ENCODE peak calls at places on chromosomes 1 and 21, in four cellular contexts. One of them, this sample, is unnamed.

GRCh38 chr1:6392081-6392879 is 1.3 kb downstream of the ACOT7 start:
- DNase-seq in SJSA1: peak; percentile 14
- DNase-seq in hepatocyte: no peak
- DNase-seq in pancreas: peak; percentile 42
- DNase-seq in this sample: peak; percentile 29

GRCh38 chr1:147669475-147670318 is 627 bp downstream of the ACP6 start:
- DNase-seq in SJSA1: no peak
- DNase-seq in hepatocyte: peak; percentile 65
- DNase-seq in pancreas: peak; percentile 64
- DNase-seq in this sample: peak; percentile 76

GRCh38 chr1:205563927-205564441 is 59.5 kb downstream of the CDK18 start:
- DNase-seq in SJSA1: no peak
- DNase-seq in hepatocyte: no peak
- DNase-seq in pancreas: no peak
- DNase-seq in this sample: no peak

GRCh38 chr1:162710349-162710748 is 78.1 kb downstream of the DDR2 start:
- DNase-seq in SJSA1: no peak
- DNase-seq in hepatocyte: no peak
- DNase-seq in pancreas: no peak
- DNase-seq in this sample: no peak

GRCh38 chr1:67564193-67564592 is 120.8 kb upstream of the GADD45A start:
- DNase-seq in SJSA1: peak; percentile 19
- DNase-seq in hepatocyte: no peak
- DNase-seq in pancreas: no peak
- DNase-seq in this sample: no peak

GRCh38 chr1:12143631-12144155 is 23.1 kb upstream of the TNFRSF1B start:
- DNase-seq in SJSA1: peak; percentile 77
- DNase-seq in hepatocyte: peak; percentile 86
- DNase-seq in pancreas: no peak
- DNase-seq in this sample: no peak

GRCh38 chr21:26385721-26386120 is 187.4 kb downstream of the CYYR1 start:
- DNase-seq in SJSA1: no peak
- DNase-seq in hepatocyte: no peak
- DNase-seq in pancreas: no peak
- DNase-seq in this sample: no peak

GRCh38 chr1:116503535-116504307 is 67.1 kb downstream of the CD58 start:
- DNase-seq in SJSA1: no peak
- DNase-seq in hepatocyte: peak; percentile 23
- DNase-seq in pancreas: no peak
- DNase-seq in this sample: no peak

GRCh38 chr1:57079454-57080157 is 113.8 kb upstream of the C8B start:
- DNase-seq in SJSA1: no peak
- DNase-seq in hepatocyte: no peak
- DNase-seq in pancreas: no peak
- DNase-seq in this sample: no peak

GRCh38 chr1:230299148-230300006 is 126.8 kb downstream of the PGBD5 start:
- DNase-seq in SJSA1: no peak
- DNase-seq in hepatocyte: peak; percentile 68
- DNase-seq in pancreas: no peak
- DNase-seq in this sample: no peak

GRCh38 chr1:167474191-167474641 is 44.1 kb downstream of the CD247 start:
- DNase-seq in SJSA1: no peak
- DNase-seq in hepatocyte: no peak
- DNase-seq in pancreas: no peak
- DNase-seq in this sample: no peak

GRCh38 chr1:115275216-115275615 is 62.8 kb downstream of the NGF start:
- DNase-seq in SJSA1: peak; percentile 20
- DNase-seq in hepatocyte: no peak
- DNase-seq in pancreas: no peak
- DNase-seq in this sample: peak; percentile 65

GRCh38 chr1:234727018-234727757 is 117.2 kb upstream of the IRF2BP2 start:
- DNase-seq in SJSA1: no peak
- DNase-seq in hepatocyte: no peak
- DNase-seq in pancreas: no peak
- DNase-seq in this sample: peak; percentile 35

GRCh38 chr1:160630523-160631087 is 16.2 kb downstream of the SLAMF1 start:
- DNase-seq in SJSA1: no peak
- DNase-seq in hepatocyte: no peak
- DNase-seq in pancreas: no peak
- DNase-seq in this sample: peak; percentile 83

GRCh38 chr1:21313146-21313885 is 23.1 kb upstream of the ECE1 start:
- DNase-seq in SJSA1: no peak
- DNase-seq in hepatocyte: no peak
- DNase-seq in pancreas: peak; percentile 33
- DNase-seq in this sample: no peak

GRCh38 chr1:37434292-37434907 is 40.0 kb upstream of the ZC3H12A start:
- DNase-seq in SJSA1: peak; percentile 46
- DNase-seq in hepatocyte: peak; percentile 82
- DNase-seq in pancreas: peak; percentile 77
- DNase-seq in this sample: peak; percentile 56

GRCh38 chr1:39671793-39672550 is at the start of gene NT5C1A:
- DNase-seq in SJSA1: no peak
- DNase-seq in hepatocyte: peak; percentile 49
- DNase-seq in pancreas: peak; percentile 65
- DNase-seq in this sample: no peak

GRCh38 chr1:39205102-39205780 is 746 bp downstream of the MACF1 start:
- DNase-seq in SJSA1: peak; percentile 78
- DNase-seq in hepatocyte: peak; percentile 37
- DNase-seq in pancreas: no peak
- DNase-seq in this sample: peak; percentile 84

GRCh38 chr1:71717186-71717585 is 565.2 kb downstream of the NEGR1 start:
- DNase-seq in SJSA1: no peak
- DNase-seq in hepatocyte: no peak
- DNase-seq in pancreas: no peak
- DNase-seq in this sample: no peak

GRCh38 chr21:46385846-46386725 is 62.1 kb downstream of the PCNT start:
- DNase-seq in SJSA1: no peak
- DNase-seq in hepatocyte: no peak
- DNase-seq in pancreas: no peak
- DNase-seq in this sample: no peak

GRCh38 chr1:95375201-95375600 is 141.2 kb downstream of the RWDD3 start:
- DNase-seq in SJSA1: no peak
- DNase-seq in hepatocyte: no peak
- DNase-seq in pancreas: no peak
- DNase-seq in this sample: no peak

GRCh38 chr21:32469628-32470027 is 57.1 kb downstream of the EVA1C start:
- DNase-seq in SJSA1: no peak
- DNase-seq in hepatocyte: no peak
- DNase-seq in pancreas: no peak
- DNase-seq in this sample: no peak

GRCh38 chr1:10968411-10968826 is 44.0 kb upstream of the TARDBP start:
- DNase-seq in SJSA1: no peak
- DNase-seq in hepatocyte: no peak
- DNase-seq in pancreas: no peak
- DNase-seq in this sample: no peak

GRCh38 chr1:32714277-32714676 is 11.7 kb upstream of the SYNC start:
- DNase-seq in SJSA1: no peak
- DNase-seq in hepatocyte: peak; percentile 71
- DNase-seq in pancreas: no peak
- DNase-seq in this sample: no peak

GRCh38 chr1:38962113-38962512 is 20.5 kb upstream of the RHBDL2 start:
- DNase-seq in SJSA1: no peak
- DNase-seq in hepatocyte: no peak
- DNase-seq in pancreas: no peak
- DNase-seq in this sample: no peak

GRCh38 chr1:242239394-242239793 is 240.5 kb upstream of the MAP1LC3C start:
- DNase-seq in SJSA1: no peak
- DNase-seq in hepatocyte: no peak
- DNase-seq in pancreas: no peak
- DNase-seq in this sample: no peak
- H3K4me3 ChIP-seq in SJSA1: no peak overlapping the region
- H3K4me3 ChIP-seq in hepatocyte: no peak overlapping the region
- H3K4me3 ChIP-seq in pancreas: no peak overlapping the region
- H3K4me3 ChIP-seq in this sample: no peak overlapping the region

DNA sequence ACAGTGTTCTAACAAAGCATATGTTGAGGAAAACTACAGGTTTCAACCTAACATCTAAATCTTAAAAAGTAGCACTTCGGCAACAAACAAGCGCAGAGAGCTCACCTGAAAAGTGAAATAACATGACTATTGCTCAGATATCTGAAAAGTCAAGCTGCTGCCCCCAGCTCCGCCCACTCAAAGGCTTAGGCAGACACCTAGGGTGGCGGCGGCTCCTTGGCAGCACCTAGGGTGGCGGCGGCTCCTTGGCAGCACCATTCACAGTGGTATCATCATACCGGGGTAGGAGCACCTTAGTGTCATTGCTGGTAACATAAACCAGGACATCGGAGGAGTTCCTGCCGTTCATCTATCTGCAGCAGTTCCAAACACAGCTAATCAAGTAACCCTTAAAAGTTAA is 4.2 kb upstream of the S100A12 start:
- DNase-seq in SJSA1: no peak
- DNase-seq in hepatocyte: no peak
- DNase-seq in pancreas: no peak
- DNase-seq in this sample: no peak
- H3K4me1 ChIP-seq in SJSA1: no peaks in the 10 kb centered on the region
- H3K4me1 ChIP-seq in hepatocyte: no peaks in the 10 kb centered on the region
- H3K4me1 ChIP-seq in pancreas: no peaks in the 10 kb centered on the region
- H3K4me1 ChIP-seq in this sample: no peaks in the 10 kb centered on the region

GRCh38 chr1:89810302-89810701 is 10.5 kb upstream of the LRRC8D start:
- DNase-seq in SJSA1: no peak
- DNase-seq in hepatocyte: no peak
- DNase-seq in pancreas: no peak
- DNase-seq in this sample: no peak

GRCh38 chr1:89810880-89811279 is 10.0 kb upstream of the LRRC8D start:
- DNase-seq in SJSA1: no peak
- DNase-seq in hepatocyte: no peak
- DNase-seq in pancreas: no peak
- DNase-seq in this sample: no peak

GRCh38 chr1:89809556-89809955 is 11.3 kb upstream of the LRRC8D start:
- DNase-seq in SJSA1: no peak
- DNase-seq in hepatocyte: no peak
- DNase-seq in pancreas: no peak
- DNase-seq in this sample: no peak

GRCh38 chr1:89806612-89807011 is 14.2 kb upstream of the LRRC8D start:
- DNase-seq in SJSA1: no peak
- DNase-seq in hepatocyte: no peak
- DNase-seq in pancreas: no peak
- DNase-seq in this sample: no peak

GRCh38 chr1:89808429-89809117 is 12.3 kb upstream of the LRRC8D start:
- DNase-seq in SJSA1: peak; percentile 73
- DNase-seq in hepatocyte: peak; percentile 13
- DNase-seq in pancreas: no peak
- DNase-seq in this sample: peak; percentile 96
- H3K4me3 ChIP-seq in SJSA1: no peak overlapping the region
- H3K4me3 ChIP-seq in hepatocyte: no peak overlapping the region
- H3K4me3 ChIP-seq in pancreas: no peak overlapping the region
- H3K4me3 ChIP-seq in this sample: no peak overlapping the region

GRCh38 chr1:65178235-65178634 is 30.2 kb downstream of the AK4 start:
- DNase-seq in SJSA1: no peak
- DNase-seq in hepatocyte: no peak
- DNase-seq in pancreas: no peak
- DNase-seq in this sample: no peak
- H3K4me1 ChIP-seq in SJSA1: no peaks in the 10 kb centered on the region
- H3K4me1 ChIP-seq in hepatocyte: peaks cover 28% of the 10 kb centered on the region
- H3K4me1 ChIP-seq in pancreas: no peaks in the 10 kb centered on the region
- H3K4me1 ChIP-seq in this sample: peaks cover 4% of the 10 kb centered on the region

GRCh38 chr1:44802306-44803061 is 2.3 kb downstream of the PLK3 start:
- DNase-seq in SJSA1: no peak
- DNase-seq in hepatocyte: peak; percentile 16
- DNase-seq in pancreas: no peak
- DNase-seq in this sample: no peak
- H3K4me3 ChIP-seq in SJSA1: no peak overlapping the region
- H3K4me3 ChIP-seq in hepatocyte: no peak overlapping the region
- H3K4me3 ChIP-seq in pancreas: peak overlapping the region; percentile 93
- H3K4me3 ChIP-seq in this sample: no peak overlapping the region

GRCh38 chr1:2547210-2548067 is 8.7 kb upstream of the TNFRSF14 start:
- DNase-seq in SJSA1: no peak
- DNase-seq in hepatocyte: no peak
- DNase-seq in pancreas: peak; percentile 53
- DNase-seq in this sample: no peak
- H3K4me1 ChIP-seq in SJSA1: peaks cover 40% of the 10 kb centered on the region
- H3K4me1 ChIP-seq in hepatocyte: peaks cover 23% of the 10 kb centered on the region
- H3K4me1 ChIP-seq in pancreas: peaks cover 20% of the 10 kb centered on the region
- H3K4me1 ChIP-seq in this sample: no peaks in the 10 kb centered on the region

GRCh38 chr21:41426656-41427311 is 745 bp downstream of the MX1 start:
- DNase-seq in SJSA1: no peak
- DNase-seq in hepatocyte: no peak
- DNase-seq in pancreas: no peak
- DNase-seq in this sample: no peak

GRCh38 chr21:41425954-41426655 is at the start of gene MX1:
- DNase-seq in SJSA1: peak; percentile 45
- DNase-seq in hepatocyte: peak; percentile 81
- DNase-seq in pancreas: peak; percentile 77
- DNase-seq in this sample: peak; percentile 20

GRCh38 chr21:41428847-41429246 is 2.8 kb downstream of the MX1 start:
- DNase-seq in SJSA1: no peak
- DNase-seq in hepatocyte: no peak
- DNase-seq in pancreas: no peak
- DNase-seq in this sample: no peak

GRCh38 chr21:41428311-41428710 is 2.3 kb downstream of the MX1 start:
- DNase-seq in SJSA1: no peak
- DNase-seq in hepatocyte: no peak
- DNase-seq in pancreas: no peak
- DNase-seq in this sample: no peak

GRCh38 chr21:41427556-41427955 is 1.5 kb downstream of the MX1 start:
- DNase-seq in SJSA1: no peak
- DNase-seq in hepatocyte: no peak
- DNase-seq in pancreas: no peak
- DNase-seq in this sample: no peak
- H3K4me3 ChIP-seq in SJSA1: no peak overlapping the region
- H3K4me3 ChIP-seq in hepatocyte: no peak overlapping the region
- H3K4me3 ChIP-seq in pancreas: no peak overlapping the region
- H3K4me3 ChIP-seq in this sample: no peak overlapping the region

DNA sequence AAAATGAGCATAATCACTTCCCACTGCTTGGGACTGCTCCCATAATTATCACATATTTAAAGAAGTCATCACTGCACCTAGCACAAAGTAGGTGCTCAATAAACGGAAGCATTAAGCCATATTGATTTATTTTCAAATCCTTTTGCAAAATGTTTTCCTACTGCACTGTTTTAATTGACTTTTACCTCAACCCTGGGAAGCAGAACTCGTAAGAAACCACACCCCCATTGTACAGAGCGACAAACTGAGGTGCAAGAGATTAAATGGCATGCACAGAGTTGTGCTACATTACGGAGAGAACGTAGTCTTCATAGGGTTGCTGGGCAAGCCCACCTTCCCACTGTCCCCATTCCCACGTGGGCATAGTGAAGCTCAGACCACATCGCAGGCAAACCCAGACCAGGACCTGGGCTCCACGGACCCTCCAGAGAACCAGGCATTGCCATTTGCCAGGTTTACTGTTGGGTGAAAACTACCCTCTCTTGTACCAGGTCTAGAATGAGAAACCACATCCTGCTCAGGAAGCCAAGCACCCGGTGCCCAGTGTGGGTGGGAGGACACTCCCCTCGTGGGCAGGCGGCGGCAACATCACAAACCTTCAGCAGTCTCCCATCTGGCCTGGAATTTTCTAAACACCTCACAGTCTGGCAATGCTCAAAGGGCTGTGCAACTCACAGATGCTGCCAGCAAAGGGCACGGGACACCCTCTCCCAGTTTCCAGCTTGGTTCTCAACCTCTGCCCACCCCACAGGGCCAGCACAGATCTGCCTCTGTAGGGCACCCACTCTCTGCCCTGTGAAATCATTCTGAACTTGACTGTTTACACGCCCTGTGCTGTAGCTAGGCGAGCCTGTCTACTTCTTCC is 8.2 kb downstream of the IFFO2 start:
- DNase-seq in SJSA1: peak; percentile 36
- DNase-seq in hepatocyte: no peak
- DNase-seq in pancreas: peak; percentile 9
- DNase-seq in this sample: no peak
- H3K4me1 ChIP-seq in SJSA1: peaks cover 51% of the 10 kb centered on the region
- H3K4me1 ChIP-seq in hepatocyte: peaks cover 53% of the 10 kb centered on the region
- H3K4me1 ChIP-seq in pancreas: peaks cover 35% of the 10 kb centered on the region
- H3K4me1 ChIP-seq in this sample: peaks cover 12% of the 10 kb centered on the region

This sample was measured in mesendoderm.